ENCODE peak calls at places on chromosomes 7 and 10, in seven cellular contexts. Y is OCI-LY7; N is sigmoid colon; D is CD4-positive, alpha-beta T cell; T is cardiac fibroblast; Q is fibroblast of mammary gland; J is psoas muscle. P is an unnamed sample.
A peak's percentile ranks its signal among the peaks of the same experiment; 100 is the strongest.

GRCh38 chr10:12832096-12832495 is 169.4 kb downstream of the CCDC3 start:
- DNase-seq in Y (no peak), N (no peak), D (no peak), T (no peak), Q (no peak), J (no peak), P (no peak)

GRCh38 chr10:44206127-44206818 is 178.6 kb downstream of the CXCL12 start:
- DNase-seq in Y (no peak), N (peak; percentile 55), D (no peak), T (peak; percentile 57), Q (no peak), J (no peak), P (no peak)

GRCh38 chr10:64379898-64380297 is 858.7 kb downstream of the REEP3 start:
- DNase-seq in Y (no peak), N (no peak), D (no peak), T (no peak), Q (no peak), J (no peak), P (no peak)

GRCh38 chr10:11205026-11205772 is 187.5 kb downstream of the CELF2 start:
- DNase-seq in Y (no peak), N (no peak), D (no peak), T (no peak), Q (peak; percentile 35), J (no peak), P (no peak)

GRCh38 chr10:126500866-126501265 is 112.6 kb upstream of the ADAM12 start:
- DNase-seq in Y (no peak), N (no peak), D (no peak), T (peak; percentile 46), Q (peak; percentile 46), J (no peak), P (no peak)

GRCh38 chr10:106618611-106619010 is 545.9 kb downstream of the SORCS1 start:
- DNase-seq in Y (no peak), N (no peak), D (no peak), T (no peak), Q (no peak), J (no peak), P (no peak)

GRCh38 chr10:91197044-91197651 is 23.3 kb upstream of the PCGF5 start:
- DNase-seq in Y (no peak), N (no peak), D (no peak), T (peak; percentile 72), Q (peak; percentile 40), J (no peak), P (no peak)

GRCh38 chr10:101080933-101081546 is 19.3 kb downstream of the KAZALD1 start:
- DNase-seq in Y (no peak), N (no peak), D (no peak), T (peak; percentile 32), Q (peak; percentile 18), J (no peak), P (peak; percentile 68)

GRCh38 chr7:143892527-143893300 is 9.3 kb downstream of the TCAF1 start:
- DNase-seq in Y (peak; percentile 43), N (no peak), D (no peak), T (no peak), Q (peak; percentile 47), J (no peak), P (no peak)

GRCh38 chr10:34830527-34830926 is 15.4 kb upstream of the PARD3 start:
- DNase-seq in Y (no peak), N (no peak), D (no peak), T (no peak), Q (no peak), J (no peak), P (no peak)

GRCh38 chr7:23533160-23533559 is 1.4 kb upstream of the TRA2A start:
- DNase-seq in Y (no peak), N (no peak), D (no peak), T (no peak), Q (no peak), J (no peak), P (no peak)

GRCh38 chr7:40008218-40008815 is 58.3 kb downstream of the CDK13 start:
- DNase-seq in Y (no peak), N (no peak), D (no peak), T (peak; percentile 34), Q (peak; percentile 87), J (no peak), P (no peak)

GRCh38 chr7:99395616-99396327 is 12.6 kb downstream of the PDAP1 start:
- DNase-seq in Y (no peak), N (no peak), D (no peak), T (no peak), Q (no peak), J (no peak), P (no peak)

GRCh38 chr10:95214793-95215192 is 20.8 kb downstream of the ACSM6 start:
- DNase-seq in Y (no peak), N (no peak), D (no peak), T (no peak), Q (peak; percentile 56), J (no peak), P (no peak)

GRCh38 chr10:97406064-97406463 is 4.9 kb upstream of the RRP12 start:
- DNase-seq in Y (no peak), N (no peak), D (no peak), T (no peak), Q (no peak), J (no peak), P (no peak)

DNA sequence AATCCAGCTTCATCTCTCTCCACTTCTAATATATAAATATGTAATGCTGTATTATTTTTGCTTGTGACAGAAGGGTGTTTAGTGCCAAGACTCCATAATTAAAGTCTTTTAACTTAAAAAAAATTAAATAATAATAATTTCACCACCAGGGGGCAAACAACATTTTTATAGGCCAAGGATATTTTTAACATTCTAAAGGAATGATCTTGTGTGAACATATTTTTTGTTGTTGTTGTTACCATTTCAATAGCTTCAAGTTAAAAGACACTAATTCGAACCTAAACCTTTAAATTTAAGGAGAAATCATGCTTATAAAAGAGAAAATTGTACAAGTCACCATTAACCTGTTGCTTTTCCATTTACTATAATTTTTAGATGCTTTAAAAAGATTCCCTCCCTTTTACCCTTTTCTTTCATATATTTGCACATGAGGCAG is 7.5 kb upstream of the DNAJC1 start:
- DNase-seq in Y (peak; percentile 40), N (no peak), D (no peak), T (peak; percentile 58), Q (peak; percentile 36), J (no peak), P (no peak)
- TF ChIP-seq CTCF in Y (peak; percentile 76), N (no peak), D (peak; percentile 64), T (no peak), Q (peak; percentile 28), J (peak; percentile 53), P (peak; percentile 98)

GRCh38 chr7:97845622-97846203 is 26.5 kb downstream of the ASNS start:
- DNase-seq in Y (peak; percentile 38), N (no peak), D (no peak), T (peak; percentile 42), Q (peak; percentile 34), J (no peak), P (peak; percentile 27)
- TF ChIP-seq CTCF in Y (peak; percentile 83), N (no peak), D (peak; percentile 59), T (peak; percentile 40), Q (peak; percentile 45), J (peak; percentile 35), P (peak; percentile 67)

GRCh38 chr7:16080131-16080530 is 341.2 kb downstream of the CRPPA start:
- DNase-seq in Y (no peak), N (no peak), D (no peak), T (no peak), Q (peak; percentile 22), J (no peak), P (no peak)
- TF ChIP-seq CTCF in Y (no peak), N (no peak), D (no peak), T (no peak), Q (no peak), J (no peak), P (no peak)

DNA sequence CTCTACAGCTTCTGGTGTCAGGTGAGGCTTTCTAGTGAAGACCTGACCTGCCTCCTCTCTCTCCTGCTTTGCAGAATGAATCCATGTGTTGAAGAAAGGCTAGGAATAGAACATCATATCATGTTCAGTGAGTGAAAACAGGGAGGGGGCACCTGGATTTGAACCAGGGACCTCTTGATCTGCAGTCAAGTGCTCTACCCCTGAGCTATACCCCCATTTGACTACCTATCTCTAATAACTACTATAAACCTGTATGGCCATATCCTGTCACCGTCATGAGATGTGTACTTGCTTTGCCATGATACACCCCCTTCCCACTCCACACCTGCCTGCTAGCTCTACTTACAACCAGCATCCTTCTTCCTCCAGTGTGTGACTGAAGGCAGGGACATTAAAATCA is 91.3 kb upstream of the ZNF746 start:
- DNase-seq in Y (no peak), N (no peak), D (no peak), T (no peak), Q (no peak), J (no peak), P (no peak)
- TF ChIP-seq CTCF in Y (no peak), N (no peak), D (no peak), T (no peak), Q (no peak), J (no peak), P (no peak)

GRCh38 chr7:42128703-42129102 is 108.3 kb downstream of the GLI3 start:
- DNase-seq in Y (peak; percentile 41), N (no peak), D (no peak), T (no peak), Q (peak; percentile 38), J (no peak), P (peak; percentile 22)
- TF ChIP-seq CTCF in Y (peak; percentile 64), N (no peak), D (no peak), T (peak; percentile 13), Q (peak; percentile 20), J (no peak), P (no peak)

GRCh38 chr7:107384025-107384424 is 85.8 kb upstream of the GPR22 start:
- DNase-seq in Y (peak; percentile 10), N (no peak), D (no peak), T (no peak), Q (no peak), J (no peak), P (no peak)
- TF ChIP-seq CTCF in Y (peak; percentile 66), N (no peak), D (no peak), T (peak; percentile 7), Q (peak; percentile 13), J (no peak), P (no peak)

GRCh38 chr7:101321491-101322401 is at the start of gene IFT22:
- DNase-seq in Y (peak; percentile 98), N (peak; percentile 96), D (peak; percentile 82), T (peak; percentile 93), Q (peak; percentile 83), J (peak; percentile 94), P (peak; percentile 93)
- TF ChIP-seq CTCF in Y (peak; percentile 59), N (no peak), D (no peak), T (peak; percentile 29), Q (peak; percentile 39), J (no peak), P (no peak)

P was measured in endothelial cell.